ENCODE peak calls at places on chromosomes 5 and 9, in eight cellular contexts. C is spleen, R is A549, G is heart left ventricle, P is Caco-2, S is upper lobe of right lung, Z is sigmoid colon, O is lung. T is an unnamed sample. For H3K9me3, the result is how much of the 10 kb centered on the place peaks cover.

GRCh38 chr9:15246243-15246642 is 60.8 kb downstream of the TTC39B start:
- DNase-seq in C (no peak), R (no peak), G (no peak), P (no peak), S (no peak), Z (no peak), O (no peak), T (no peak)

GRCh38 chr5:133658327-133658726 is 46.0 kb upstream of the FSTL4 start:
- DNase-seq in C (no peak), R (no peak), G (no peak), P (no peak), S (no peak), Z (no peak), O (no peak), T (no peak)

GRCh38 chr5:114391321-114391720 is 29.5 kb downstream of the KCNN2 start:
- DNase-seq in C (no peak), R (no peak), G (no peak), P (no peak), S (no peak), Z (no peak), O (no peak), T (no peak)

GRCh38 chr5:78845487-78845886 is 139.6 kb downstream of the ARSB start:
- DNase-seq in C (no peak), R (no peak), G (no peak), P (no peak), S (no peak), Z (no peak), O (no peak), T (no peak)

GRCh38 chr5:172952034-172952511 is 7.2 kb upstream of the RPL26L1 start:
- DNase-seq in C (no peak), R (peak), G (no peak), P (peak), S (no peak), Z (no peak), O (no peak), T (no peak)

GRCh38 chr5:135386096-135386495 is 12.9 kb downstream of the MACROH2A1 start:
- DNase-seq in C (peak), R (no peak), G (no peak), P (no peak), S (no peak), Z (no peak), O (no peak), T (no peak)

GRCh38 chr5:158654415-158654814 is 445.3 kb downstream of the EBF1 start:
- DNase-seq in C (no peak), R (no peak), G (no peak), P (no peak), S (no peak), Z (no peak), O (no peak), T (no peak)

GRCh38 chr5:103808464-103809106 is 246.0 kb upstream of the NUDT12 start:
- DNase-seq in C (no peak), R (peak), G (no peak), P (peak), S (no peak), Z (no peak), O (no peak), T (no peak)

GRCh38 chr5:128974567-128974966 is 9.3 kb downstream of the SLC27A6 start:
- DNase-seq in C (no peak), R (no peak), G (no peak), P (no peak), S (no peak), Z (no peak), O (no peak), T (no peak)

GRCh38 chr9:111810908-111811307 is 16.2 kb upstream of the SHOC1 start:
- DNase-seq in C (no peak), R (no peak), G (no peak), P (no peak), S (no peak), Z (no peak), O (no peak), T (no peak)

GRCh38 chr5:105688227-105688807 is 1982.4 kb downstream of the EFNA5 start:
- DNase-seq in C (no peak), R (no peak), G (no peak), P (no peak), S (no peak), Z (no peak), O (no peak), T (no peak)

GRCh38 chr5:59767753-59768159 is 125.8 kb downstream of the PDE4D start:
- DNase-seq in C (no peak), R (no peak), G (no peak), P (no peak), S (no peak), Z (no peak), O (no peak), T (no peak)

GRCh38 chr5:128782446-128782845 is 182.8 kb upstream of the SLC27A6 start:
- DNase-seq in C (no peak), R (peak), G (peak), P (no peak), S (no peak), Z (peak), O (peak), T (peak)

GRCh38 chr5:152551061-152551460 is 146.0 kb upstream of the NMUR2 start:
- DNase-seq in C (no peak), R (no peak), G (no peak), P (no peak), S (no peak), Z (no peak), O (no peak), T (no peak)

GRCh38 chr9:129995409-129996160 is 47.4 kb downstream of the FNBP1 start:
- DNase-seq in C (no peak), R (no peak), G (no peak), P (no peak), S (no peak), Z (no peak), O (no peak), T (no peak)

GRCh38 chr5:159322180-159322579 is 8.1 kb downstream of the IL12B start:
- DNase-seq in C (no peak), R (no peak), G (no peak), P (no peak), S (no peak), Z (no peak), O (no peak), T (no peak)

GRCh38 chr9:34549407-34549732 is 26.6 kb upstream of the ENHO start:
- DNase-seq in C (peak), R (no peak), G (no peak), P (no peak), S (no peak), Z (peak), O (no peak), T (no peak)

GRCh38 chr9:76377791-76378190 is 16.4 kb downstream of the RFK start:
- DNase-seq in C (no peak), R (no peak), G (no peak), P (no peak), S (no peak), Z (no peak), O (no peak), T (no peak)

GRCh38 chr5:19903611-19904010 is 84.4 kb downstream of the CDH18 start:
- DNase-seq in C (no peak), R (no peak), G (no peak), P (no peak), S (no peak), Z (no peak), O (no peak), T (no peak)

GRCh38 chr5:1831677-1832313 is 30.6 kb downstream of the NDUFS6 start:
- DNase-seq in C (peak), R (no peak), G (no peak), P (no peak), S (peak), Z (no peak), O (no peak), T (no peak)

GRCh38 chr9:123724211-123724831 is 205.6 kb downstream of the DENND1A start:
- DNase-seq in C (no peak), R (peak), G (peak), P (no peak), S (no peak), Z (no peak), O (no peak), T (no peak)
- H3K9me3 ChIP-seq in C (under half), R (under half), G (under half), P (under half), S (under half), Z (under half), O (under half), T (under half)

DNA sequence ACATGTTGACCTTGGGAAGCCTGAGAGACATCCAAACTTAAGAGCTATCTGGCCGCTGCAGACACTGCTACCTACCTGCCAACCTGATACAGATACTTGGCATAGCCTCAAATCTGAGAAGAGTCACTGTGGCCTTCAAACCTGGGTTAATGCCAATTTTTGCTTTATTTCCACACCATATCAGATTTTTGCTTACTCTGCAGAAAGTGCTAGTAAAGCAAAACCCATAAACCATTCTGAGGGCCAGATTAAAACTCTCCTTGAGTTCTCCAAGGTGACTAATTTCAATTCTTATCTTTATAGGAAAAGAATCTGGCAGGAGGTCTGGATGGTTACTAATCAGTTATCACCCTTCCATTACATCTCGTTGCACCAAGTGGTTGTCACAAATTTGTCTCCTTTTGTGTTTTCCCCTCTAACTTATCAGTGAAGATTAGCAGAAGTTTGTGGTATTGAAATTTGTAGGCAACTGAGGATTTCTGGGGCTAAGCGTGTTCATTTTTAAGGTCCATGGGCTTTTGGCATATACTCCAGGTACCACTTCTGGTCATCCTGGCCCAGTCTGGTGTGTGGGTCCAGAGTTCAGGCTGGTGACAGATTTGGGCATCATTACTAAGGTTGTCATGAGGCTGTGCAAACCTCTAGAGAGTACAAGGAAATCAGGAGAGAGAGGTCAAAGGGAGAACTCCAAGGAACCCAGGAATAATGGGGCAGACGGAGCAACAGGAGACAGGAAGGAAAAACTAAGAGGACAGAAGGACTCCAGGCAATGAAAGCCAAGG is 177.9 kb downstream of the TSSK1B start:
- DNase-seq in C (no peak), R (no peak), G (no peak), P (no peak), S (no peak), Z (no peak), O (no peak), T (no peak)
- H3K9me3 ChIP-seq in C (under half), R (under half), G (under half), P (under half), S (under half), Z (under half), O (under half), T (under half)

GRCh38 chr5:67299317-67299716 is 102.7 kb upstream of the CD180 start:
- DNase-seq in C (no peak), R (no peak), G (no peak), P (no peak), S (no peak), Z (no peak), O (no peak), T (no peak)
- H3K9me3 ChIP-seq in C (under half), R (under half), G (under half), P (under half), S (under half), Z (under half), O (under half), T (under half)

DNA sequence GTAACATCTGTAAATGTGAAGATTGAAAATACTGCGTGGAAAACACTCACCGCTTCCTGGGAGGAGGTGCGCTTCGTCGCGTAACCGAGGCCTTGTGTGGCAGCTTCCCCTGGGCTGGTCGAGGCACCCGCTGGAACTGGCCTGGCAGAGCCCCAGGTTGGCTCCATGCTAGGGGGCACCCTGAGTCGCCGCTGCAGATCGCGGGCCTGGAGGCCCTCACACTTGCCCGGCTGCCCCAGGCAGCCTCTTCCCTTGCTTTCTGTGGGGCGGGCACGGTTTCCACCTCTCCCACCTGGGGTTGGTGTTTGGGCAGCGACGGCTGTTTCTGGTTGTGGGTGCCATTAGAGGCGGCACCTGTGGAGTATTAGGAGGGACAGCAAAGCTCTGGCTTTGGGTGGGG is 852 bp downstream of the ZNF354C start:
- DNase-seq in C (peak), R (no peak), G (no peak), P (no peak), S (no peak), Z (no peak), O (no peak), T (no peak)
- H3K9me3 ChIP-seq in C (under half), R (under half), G (under half), P (under half), S (under half), Z (under half), O (under half), T (under half)

GRCh38 chr5:178527458-178528307 is 62.5 kb downstream of the COL23A1 start:
- DNase-seq in C (peak), R (no peak), G (peak), P (no peak), S (no peak), Z (no peak), O (no peak), T (peak)

GRCh38 chr5:178524093-178524882 is 65.9 kb downstream of the COL23A1 start:
- DNase-seq in C (peak), R (no peak), G (no peak), P (no peak), S (no peak), Z (peak), O (no peak), T (no peak)

GRCh38 chr5:178525906-178526732 is 64.1 kb downstream of the COL23A1 start:
- DNase-seq in C (peak), R (no peak), G (no peak), P (no peak), S (no peak), Z (peak), O (no peak), T (no peak)

GRCh38 chr5:178529080-178529479 is 61.1 kb downstream of the COL23A1 start:
- DNase-seq in C (peak), R (no peak), G (no peak), P (no peak), S (no peak), Z (no peak), O (no peak), T (peak)

GRCh38 chr5:178526796-178527457 is 63.3 kb downstream of the COL23A1 start:
- DNase-seq in C (peak), R (no peak), G (no peak), P (no peak), S (no peak), Z (peak), O (no peak), T (no peak)
- H3K9me3 ChIP-seq in C (under half), R (under half), G (under half), P (under half), S (under half), Z (under half), O (under half), T (under half)